ENCODE peak calls at places on chromosomes 16 and 17, in ten cellular contexts. O is GM23248; P is NCI-H774; E is RWPE1; D is sciatic nerve; W is AG10803; F is stimulated activated CD4-positive, alpha-beta T cell treated with anti-CD3 and anti-CD28 coated beads, TNF-alpha, amount 100 ng/mL, for 48 hours; S is T-helper 17 cell; A is COR-L47; X is fibroblast of villous mesenchyme. C is an unnamed sample.

GRCh38 chr16:68194263-68194662 is 41.7 kb downstream of the ESRP2 start:
- DNase-seq in O (no peak), P (no peak), E (no peak), D (no peak), W (no peak), F (no peak), S (no peak), A (no peak), X (no peak), C (no peak)

GRCh38 chr16:78516006-78516405 is 416.6 kb downstream of the WWOX start:
- DNase-seq in O (no peak), P (no peak), E (no peak), D (no peak), W (no peak), F (no peak), S (no peak), A (no peak), X (no peak), C (no peak)

GRCh38 chr17:46044286-46044928 is 45.4 kb downstream of the STH start:
- DNase-seq in O (peak), P (peak), E (peak), D (peak), W (peak), F (no peak), S (no peak), A (peak), X (peak), C (peak)

GRCh38 chr17:82227629-82228277 is 1.1 kb upstream of the SLC16A3 start:
- DNase-seq in O (no peak), P (no peak), E (no peak), D (no peak), W (no peak), F (no peak), S (no peak), A (no peak), X (no peak), C (peak)

GRCh38 chr16:66254106-66254505 is 112.4 kb upstream of the CDH5 start:
- DNase-seq in O (no peak), P (no peak), E (no peak), D (no peak), W (peak), F (no peak), S (no peak), A (no peak), X (peak), C (peak)

GRCh38 chr17:42673885-42674754 is 2.7 kb downstream of the PLEKHH3 start:
- DNase-seq in O (peak), P (no peak), E (peak), D (peak), W (peak), F (no peak), S (no peak), A (peak), X (peak), C (peak)

GRCh38 chr17:61218438-61218837 is 181.2 kb upstream of the TBX2 start:
- DNase-seq in O (peak), P (no peak), E (no peak), D (no peak), W (peak), F (no peak), S (no peak), A (no peak), X (peak), C (no peak)

GRCh38 chr16:49931931-49932330 is 76.0 kb upstream of the ZNF423 start:
- DNase-seq in O (no peak), P (no peak), E (no peak), D (peak), W (no peak), F (no peak), S (no peak), A (no peak), X (no peak), C (peak)

GRCh38 chr16:89050868-89051311 is 42.8 kb upstream of the ACSF3 start:
- DNase-seq in O (no peak), P (no peak), E (no peak), D (no peak), W (no peak), F (no peak), S (no peak), A (no peak), X (no peak), C (no peak)

GRCh38 chr17:50508573-50509460 is 578 bp downstream of the MYCBPAP start:
- DNase-seq in O (peak), P (no peak), E (no peak), D (no peak), W (no peak), F (no peak), S (no peak), A (no peak), X (no peak), C (no peak)

GRCh38 chr17:42362245-42362961 is 25.8 kb downstream of the STAT3 start:
- DNase-seq in O (no peak), P (peak), E (no peak), D (no peak), W (no peak), F (no peak), S (no peak), A (no peak), X (no peak), C (no peak)

GRCh38 chr17:82121246-82121645 is 23.2 kb upstream of the FASN start:
- DNase-seq in O (no peak), P (no peak), E (no peak), D (no peak), W (no peak), F (no peak), S (no peak), A (no peak), X (no peak), C (no peak)

GRCh38 chr17:74452841-74453661 is 13.4 kb upstream of the CD300A start:
- DNase-seq in O (no peak), P (no peak), E (no peak), D (no peak), W (no peak), F (no peak), S (no peak), A (no peak), X (no peak), C (no peak)

GRCh38 chr17:14474591-14474990 is 173.7 kb downstream of the HS3ST3B1 start:
- DNase-seq in O (no peak), P (no peak), E (no peak), D (no peak), W (no peak), F (no peak), S (no peak), A (no peak), X (no peak), C (no peak)

GRCh38 chr16:70750893-70751467 is 50.0 kb downstream of the VAC14 start:
- DNase-seq in O (peak), P (no peak), E (no peak), D (peak), W (peak), F (no peak), S (no peak), A (no peak), X (peak), C (peak)

GRCh38 chr16:86722970-86723369 is 144.6 kb downstream of the FOXL1 start:
- DNase-seq in O (peak), P (no peak), E (no peak), D (no peak), W (peak), F (no peak), S (no peak), A (no peak), X (peak), C (no peak)

GRCh38 chr17:80795737-80796136 is 195.9 kb upstream of the CHMP6 start:
- DNase-seq in O (no peak), P (no peak), E (no peak), D (no peak), W (no peak), F (no peak), S (no peak), A (no peak), X (peak), C (peak)

GRCh38 chr17:70552230-70552981 is 383.1 kb downstream of the KCNJ2 start:
- DNase-seq in O (peak), P (peak), E (peak), D (no peak), W (peak), F (no peak), S (no peak), A (peak), X (peak), C (no peak)

GRCh38 chr17:17304521-17304985 is 1.4 kb downstream of the NT5M start:
- DNase-seq in O (no peak), P (no peak), E (no peak), D (no peak), W (no peak), F (no peak), S (no peak), A (no peak), X (no peak), C (no peak)

GRCh38 chr17:8611135-8611534 is 19.4 kb downstream of the MYH10 start:
- DNase-seq in O (peak), P (no peak), E (no peak), D (no peak), W (peak), F (no peak), S (no peak), A (no peak), X (peak), C (no peak)

GRCh38 chr17:42989146-42989545 is 8.8 kb downstream of the RUNDC1 start:
- DNase-seq in O (peak), P (no peak), E (no peak), D (no peak), W (no peak), F (no peak), S (no peak), A (no peak), X (no peak), C (no peak)

GRCh38 chr17:9121186-9121820 is 100.0 kb downstream of the NTN1 start:
- DNase-seq in O (no peak), P (no peak), E (no peak), D (no peak), W (no peak), F (no peak), S (no peak), A (no peak), X (no peak), C (peak)

GRCh38 chr17:39823407-39824054 is 40.6 kb downstream of the IKZF3 start:
- DNase-seq in O (no peak), P (no peak), E (no peak), D (no peak), W (no peak), F (no peak), S (no peak), A (no peak), X (no peak), C (no peak)